ENCODE peak calls at places on chromosomes 11 and 22, in six cellular contexts. One of them, this sample, is unnamed.

GRCh38 chr22:28923826-28924732 is 40.7 kb downstream of the ZNRF3 start:
- DNase-seq in activated T-helper 1 cell treated with Interleukin-2 at 50 U/mL for 16 hours: no peak
- DNase-seq in T-helper 9 cell: no peak
- DNase-seq in erythroblast: peak; percentile 28
- DNase-seq in left cardiac atrium: peak; percentile 31
- DNase-seq in NCI-H2107: peak; percentile 47
- DNase-seq in this sample: peak; percentile 88

GRCh38 chr11:34640050-34640971 is 19.4 kb downstream of the EHF start:
- DNase-seq in activated T-helper 1 cell treated with Interleukin-2 at 50 U/mL for 16 hours: no peak
- DNase-seq in T-helper 9 cell: no peak
- DNase-seq in erythroblast: no peak
- DNase-seq in left cardiac atrium: no peak
- DNase-seq in NCI-H2107: no peak
- DNase-seq in this sample: peak; percentile 42

GRCh38 chr11:26134053-26134452 is 197.9 kb upstream of the ANO3 start:
- DNase-seq in activated T-helper 1 cell treated with Interleukin-2 at 50 U/mL for 16 hours: no peak
- DNase-seq in T-helper 9 cell: no peak
- DNase-seq in erythroblast: no peak
- DNase-seq in left cardiac atrium: no peak
- DNase-seq in NCI-H2107: no peak
- DNase-seq in this sample: no peak

GRCh38 chr11:43825217-43825816 is 55.3 kb upstream of the ALKBH3 start:
- DNase-seq in activated T-helper 1 cell treated with Interleukin-2 at 50 U/mL for 16 hours: no peak
- DNase-seq in T-helper 9 cell: no peak
- DNase-seq in erythroblast: peak; percentile 10
- DNase-seq in left cardiac atrium: no peak
- DNase-seq in NCI-H2107: no peak
- DNase-seq in this sample: peak; percentile 34

GRCh38 chr11:131223198-131223975 is 147.0 kb upstream of the NTM start:
- DNase-seq in activated T-helper 1 cell treated with Interleukin-2 at 50 U/mL for 16 hours: no peak
- DNase-seq in T-helper 9 cell: no peak
- DNase-seq in erythroblast: no peak
- DNase-seq in left cardiac atrium: no peak
- DNase-seq in NCI-H2107: no peak
- DNase-seq in this sample: no peak

GRCh38 chr22:25845985-25846745 is 104.2 kb downstream of the MYO18B start:
- DNase-seq in activated T-helper 1 cell treated with Interleukin-2 at 50 U/mL for 16 hours: no peak
- DNase-seq in T-helper 9 cell: no peak
- DNase-seq in erythroblast: no peak
- DNase-seq in left cardiac atrium: no peak
- DNase-seq in NCI-H2107: no peak
- DNase-seq in this sample: no peak

GRCh38 chr22:49213731-49214352 is 613.8 kb downstream of the BRD1 start:
- DNase-seq in activated T-helper 1 cell treated with Interleukin-2 at 50 U/mL for 16 hours: no peak
- DNase-seq in T-helper 9 cell: no peak
- DNase-seq in erythroblast: no peak
- DNase-seq in left cardiac atrium: no peak
- DNase-seq in NCI-H2107: no peak
- DNase-seq in this sample: peak; percentile 2

GRCh38 chr11:64337538-64338249 is 2.3 kb upstream of the CCDC88B start:
- DNase-seq in activated T-helper 1 cell treated with Interleukin-2 at 50 U/mL for 16 hours: no peak
- DNase-seq in T-helper 9 cell: no peak
- DNase-seq in erythroblast: no peak
- DNase-seq in left cardiac atrium: no peak
- DNase-seq in NCI-H2107: no peak
- DNase-seq in this sample: no peak

GRCh38 chr11:12397953-12398352 is 20.6 kb downstream of the PARVA start:
- DNase-seq in activated T-helper 1 cell treated with Interleukin-2 at 50 U/mL for 16 hours: no peak
- DNase-seq in T-helper 9 cell: no peak
- DNase-seq in erythroblast: no peak
- DNase-seq in left cardiac atrium: peak; percentile 63
- DNase-seq in NCI-H2107: no peak
- DNase-seq in this sample: peak; percentile 23

GRCh38 chr22:40572976-40573375 is 63.5 kb downstream of the MRTFA start:
- DNase-seq in activated T-helper 1 cell treated with Interleukin-2 at 50 U/mL for 16 hours: no peak
- DNase-seq in T-helper 9 cell: no peak
- DNase-seq in erythroblast: no peak
- DNase-seq in left cardiac atrium: no peak
- DNase-seq in NCI-H2107: no peak
- DNase-seq in this sample: no peak

GRCh38 chr11:102966011-102966410 is 10.5 kb upstream of the MMP13 start:
- DNase-seq in activated T-helper 1 cell treated with Interleukin-2 at 50 U/mL for 16 hours: no peak
- DNase-seq in T-helper 9 cell: no peak
- DNase-seq in erythroblast: no peak
- DNase-seq in left cardiac atrium: no peak
- DNase-seq in NCI-H2107: no peak
- DNase-seq in this sample: no peak

GRCh38 chr11:109894242-109894641 is 198.9 kb upstream of the ZC3H12C start:
- DNase-seq in activated T-helper 1 cell treated with Interleukin-2 at 50 U/mL for 16 hours: no peak
- DNase-seq in T-helper 9 cell: no peak
- DNase-seq in erythroblast: peak; percentile 14
- DNase-seq in left cardiac atrium: no peak
- DNase-seq in NCI-H2107: no peak
- DNase-seq in this sample: no peak

GRCh38 chr11:47858169-47858543 is 10.0 kb upstream of the NUP160 start:
- DNase-seq in activated T-helper 1 cell treated with Interleukin-2 at 50 U/mL for 16 hours: no peak
- DNase-seq in T-helper 9 cell: no peak
- DNase-seq in erythroblast: no peak
- DNase-seq in left cardiac atrium: peak; percentile 22
- DNase-seq in NCI-H2107: no peak
- DNase-seq in this sample: peak; percentile 18

GRCh38 chr11:2818503-2818902 is 67.1 kb downstream of the CDKN1C start:
- DNase-seq in activated T-helper 1 cell treated with Interleukin-2 at 50 U/mL for 16 hours: no peak
- DNase-seq in T-helper 9 cell: no peak
- DNase-seq in erythroblast: no peak
- DNase-seq in left cardiac atrium: no peak
- DNase-seq in NCI-H2107: no peak
- DNase-seq in this sample: no peak

GRCh38 chr22:36641902-36642640 is 61.5 kb downstream of the CACNG2 start:
- DNase-seq in activated T-helper 1 cell treated with Interleukin-2 at 50 U/mL for 16 hours: no peak
- DNase-seq in T-helper 9 cell: no peak
- DNase-seq in erythroblast: no peak
- DNase-seq in left cardiac atrium: no peak
- DNase-seq in NCI-H2107: no peak
- DNase-seq in this sample: no peak

GRCh38 chr11:17991799-17992433 is 20.9 kb downstream of the SERGEF start:
- DNase-seq in activated T-helper 1 cell treated with Interleukin-2 at 50 U/mL for 16 hours: no peak
- DNase-seq in T-helper 9 cell: peak; percentile 27
- DNase-seq in erythroblast: peak; percentile 73
- DNase-seq in left cardiac atrium: peak; percentile 33
- DNase-seq in NCI-H2107: no peak
- DNase-seq in this sample: peak; percentile 43

GRCh38 chr11:73217131-73217809 is 811 bp upstream of the P2RY2 start:
- DNase-seq in activated T-helper 1 cell treated with Interleukin-2 at 50 U/mL for 16 hours: no peak
- DNase-seq in T-helper 9 cell: no peak
- DNase-seq in erythroblast: no peak
- DNase-seq in left cardiac atrium: no peak
- DNase-seq in NCI-H2107: no peak
- DNase-seq in this sample: peak; percentile 70

GRCh38 chr11:131491503-131491902 is 121.1 kb downstream of the NTM start:
- DNase-seq in activated T-helper 1 cell treated with Interleukin-2 at 50 U/mL for 16 hours: no peak
- DNase-seq in T-helper 9 cell: no peak
- DNase-seq in erythroblast: no peak
- DNase-seq in left cardiac atrium: no peak
- DNase-seq in NCI-H2107: no peak
- DNase-seq in this sample: no peak

GRCh38 chr11:116540645-116541044 is 232.1 kb downstream of the BUD13 start:
- DNase-seq in activated T-helper 1 cell treated with Interleukin-2 at 50 U/mL for 16 hours: no peak
- DNase-seq in T-helper 9 cell: no peak
- DNase-seq in erythroblast: no peak
- DNase-seq in left cardiac atrium: no peak
- DNase-seq in NCI-H2107: no peak
- DNase-seq in this sample: no peak

GRCh38 chr11:73667906-73668305 is 21.5 kb downstream of the PLEKHB1 start:
- DNase-seq in activated T-helper 1 cell treated with Interleukin-2 at 50 U/mL for 16 hours: no peak
- DNase-seq in T-helper 9 cell: no peak
- DNase-seq in erythroblast: peak; percentile 11
- DNase-seq in left cardiac atrium: no peak
- DNase-seq in NCI-H2107: no peak
- DNase-seq in this sample: no peak

GRCh38 chr22:45997775-45998637 is 21.0 kb upstream of the WNT7B start:
- DNase-seq in activated T-helper 1 cell treated with Interleukin-2 at 50 U/mL for 16 hours: no peak
- DNase-seq in T-helper 9 cell: no peak
- DNase-seq in erythroblast: no peak
- DNase-seq in left cardiac atrium: peak; percentile 26
- DNase-seq in NCI-H2107: no peak
- DNase-seq in this sample: peak; percentile 47

GRCh38 chr11:86588566-86589090 is 83.8 kb downstream of the ME3 start:
- DNase-seq in activated T-helper 1 cell treated with Interleukin-2 at 50 U/mL for 16 hours: no peak
- DNase-seq in T-helper 9 cell: no peak
- DNase-seq in erythroblast: no peak
- DNase-seq in left cardiac atrium: no peak
- DNase-seq in NCI-H2107: peak; percentile 70
- DNase-seq in this sample: no peak

This sample was measured in adrenal gland.